ENCODE peak calls at places on chromosomes 11 and 22, in five cellular contexts. V is lower leg skin; Q is activated T-helper 1 cell treated with anti-CD3 and anti-CD28 coated beads, Interleukin-12 subunit alpha, Interleukin-12 subunit beta, Interleukin-2, Interleukin-4 antibody, amounts not matched to agents 30 ng/mL and 10 ng/mL and 1 ng/mL, durations not matched to agents 14 hours and 24 hours and 36 hours; W is nephron progenitor cell; R is PC-3. K is an unnamed sample.

GRCh38 chr11:11706022-11706421 is 84.2 kb upstream of the GALNT18 start:
- DNase-seq in V (no peak), Q (no peak), W (no peak), R (peak), K (no peak)

GRCh38 chr22:27292542-27293298 is 508.8 kb downstream of the MN1 start:
- DNase-seq in V (no peak), Q (no peak), W (no peak), R (no peak), K (no peak)

GRCh38 chr11:74681686-74682651 is 49.3 kb downstream of the CHRDL2 start:
- DNase-seq in V (peak), Q (no peak), W (no peak), R (peak), K (no peak)

GRCh38 chr22:28799125-28799833 is 1.1 kb downstream of the XBP1 start:
- DNase-seq in V (peak), Q (no peak), W (no peak), R (peak), K (no peak)

GRCh38 chr11:34495724-34496377 is 17.7 kb downstream of the ELF5 start:
- DNase-seq in V (peak), Q (no peak), W (no peak), R (peak), K (no peak)

GRCh38 chr11:76824083-76824939 is 36.4 kb upstream of the ACER3 start:
- DNase-seq in V (no peak), Q (no peak), W (no peak), R (peak), K (no peak)

GRCh38 chr22:37498289-37498909 is 12.2 kb upstream of the MFNG start:
- DNase-seq in V (no peak), Q (peak), W (peak), R (no peak), K (no peak)

GRCh38 chr11:121293276-121293569 is 652 bp downstream of the SC5D start:
- DNase-seq in V (no peak), Q (no peak), W (no peak), R (peak), K (no peak)

GRCh38 chr11:4704054-4704789 is at the start of gene MMP26:
- DNase-seq in V (no peak), Q (no peak), W (peak), R (no peak), K (no peak)

GRCh38 chr11:15107730-15108515 is 6.8 kb upstream of the INSC start:
- DNase-seq in V (no peak), Q (no peak), W (no peak), R (peak), K (no peak)

GRCh38 chr22:23684561-23685031 is 6.2 kb upstream of the RGL4 start:
- DNase-seq in V (no peak), Q (no peak), W (no peak), R (no peak), K (no peak)

GRCh38 chr11:16800382-16800781 is 61.9 kb downstream of the C11orf58 start:
- DNase-seq in V (no peak), Q (no peak), W (no peak), R (no peak), K (no peak)

GRCh38 chr11:66762088-66762487 is 33.1 kb upstream of the SPTBN2 start:
- DNase-seq in V (no peak), Q (no peak), W (no peak), R (no peak), K (no peak)

GRCh38 chr22:29663230-29663826 is 56.5 kb upstream of the CABP7 start:
- DNase-seq in V (peak), Q (no peak), W (no peak), R (no peak), K (no peak)

GRCh38 chr11:31442086-31442485 is 67.3 kb downstream of the IMMP1L start:
- DNase-seq in V (no peak), Q (no peak), W (no peak), R (peak), K (no peak)

GRCh38 chr11:126350811-126351210 is 4.7 kb upstream of the ST3GAL4 start:
- DNase-seq in V (no peak), Q (no peak), W (no peak), R (no peak), K (no peak)

GRCh38 chr11:13091373-13091772 is 82.3 kb downstream of the RASSF10 start:
- DNase-seq in V (no peak), Q (no peak), W (no peak), R (peak), K (no peak)

GRCh38 chr22:50129121-50129734 is 39.4 kb downstream of the MOV10L1 start:
- DNase-seq in V (no peak), Q (no peak), W (no peak), R (no peak), K (no peak)

GRCh38 chr22:29288837-29289236 is 17.6 kb upstream of the GAS2L1 start:
- DNase-seq in V (no peak), Q (no peak), W (no peak), R (no peak), K (no peak)

GRCh38 chr11:8564526-8564925 is 29.5 kb downstream of the STK33 start:
- DNase-seq in V (no peak), Q (no peak), W (no peak), R (no peak), K (no peak)

K was measured in mesothelial cell of epicardium.